ENCODE peak calls at places on chromosomes 13 and 19, in ten cellular contexts. One of them, this sample, is unnamed.

GRCh38 chr13:73598021-73598712 is 536.0 kb downstream of the KLF12 start:
- DNase-seq in stimulated activated CD4-positive, alpha-beta T cell treated with anti-CD3 and anti-CD28 coated beads, TNF-alpha, amount 100 ng/mL, for 48 hours: no peak
- DNase-seq in cardiac fibroblast: peak
- DNase-seq in CD8-positive, alpha-beta T cell: no peak
- DNase-seq in heart left ventricle: no peak
- DNase-seq in activated CD4-positive, alpha-beta T cell treated with anti-CD3 and anti-CD28 coated beads for 48 hours: no peak
- DNase-seq in T-helper 2 cell treated with Interferon-gamma antibody and Interleukin-4, amounts not matched to agents 5 μg/mL and 100 μg/mL, for 36 hours: no peak
- DNase-seq in G401: no peak
- DNase-seq in activated T-cell treated with anti-CD3 and anti-CD28 coated beads, Interleukin-2, amount 50 U/mL, for 72 hours: no peak
- DNase-seq in naive B cell: no peak
- DNase-seq in this sample: no peak

GRCh38 chr13:23876265-23876664 is 12.9 kb downstream of the MIPEP start:
- DNase-seq in stimulated activated CD4-positive, alpha-beta T cell treated with anti-CD3 and anti-CD28 coated beads, TNF-alpha, amount 100 ng/mL, for 48 hours: no peak
- DNase-seq in cardiac fibroblast: peak
- DNase-seq in CD8-positive, alpha-beta T cell: no peak
- DNase-seq in heart left ventricle: no peak
- DNase-seq in activated CD4-positive, alpha-beta T cell treated with anti-CD3 and anti-CD28 coated beads for 48 hours: no peak
- DNase-seq in T-helper 2 cell treated with Interferon-gamma antibody and Interleukin-4, amounts not matched to agents 5 μg/mL and 100 μg/mL, for 36 hours: no peak
- DNase-seq in G401: no peak
- DNase-seq in activated T-cell treated with anti-CD3 and anti-CD28 coated beads, Interleukin-2, amount 50 U/mL, for 72 hours: no peak
- DNase-seq in naive B cell: no peak
- DNase-seq in this sample: no peak

GRCh38 chr19:16416574-16416973 is 55.2 kb downstream of the EPS15L1 start:
- DNase-seq in stimulated activated CD4-positive, alpha-beta T cell treated with anti-CD3 and anti-CD28 coated beads, TNF-alpha, amount 100 ng/mL, for 48 hours: no peak
- DNase-seq in cardiac fibroblast: no peak
- DNase-seq in CD8-positive, alpha-beta T cell: no peak
- DNase-seq in heart left ventricle: no peak
- DNase-seq in activated CD4-positive, alpha-beta T cell treated with anti-CD3 and anti-CD28 coated beads for 48 hours: no peak
- DNase-seq in T-helper 2 cell treated with Interferon-gamma antibody and Interleukin-4, amounts not matched to agents 5 μg/mL and 100 μg/mL, for 36 hours: no peak
- DNase-seq in G401: no peak
- DNase-seq in activated T-cell treated with anti-CD3 and anti-CD28 coated beads, Interleukin-2, amount 50 U/mL, for 72 hours: no peak
- DNase-seq in naive B cell: no peak
- DNase-seq in this sample: no peak

GRCh38 chr19:42477933-42478332 is 35.2 kb upstream of the CXCL17 start:
- DNase-seq in stimulated activated CD4-positive, alpha-beta T cell treated with anti-CD3 and anti-CD28 coated beads, TNF-alpha, amount 100 ng/mL, for 48 hours: no peak
- DNase-seq in cardiac fibroblast: no peak
- DNase-seq in CD8-positive, alpha-beta T cell: no peak
- DNase-seq in heart left ventricle: no peak
- DNase-seq in activated CD4-positive, alpha-beta T cell treated with anti-CD3 and anti-CD28 coated beads for 48 hours: no peak
- DNase-seq in T-helper 2 cell treated with Interferon-gamma antibody and Interleukin-4, amounts not matched to agents 5 μg/mL and 100 μg/mL, for 36 hours: no peak
- DNase-seq in G401: no peak
- DNase-seq in activated T-cell treated with anti-CD3 and anti-CD28 coated beads, Interleukin-2, amount 50 U/mL, for 72 hours: no peak
- DNase-seq in naive B cell: no peak
- DNase-seq in this sample: no peak

GRCh38 chr13:66114127-66114526 is 1116.0 kb downstream of the PCDH9 start:
- DNase-seq in stimulated activated CD4-positive, alpha-beta T cell treated with anti-CD3 and anti-CD28 coated beads, TNF-alpha, amount 100 ng/mL, for 48 hours: no peak
- DNase-seq in cardiac fibroblast: no peak
- DNase-seq in CD8-positive, alpha-beta T cell: no peak
- DNase-seq in heart left ventricle: no peak
- DNase-seq in activated CD4-positive, alpha-beta T cell treated with anti-CD3 and anti-CD28 coated beads for 48 hours: no peak
- DNase-seq in T-helper 2 cell treated with Interferon-gamma antibody and Interleukin-4, amounts not matched to agents 5 μg/mL and 100 μg/mL, for 36 hours: no peak
- DNase-seq in G401: no peak
- DNase-seq in activated T-cell treated with anti-CD3 and anti-CD28 coated beads, Interleukin-2, amount 50 U/mL, for 72 hours: no peak
- DNase-seq in naive B cell: no peak
- DNase-seq in this sample: no peak

GRCh38 chr13:85261757-85262346 is 537.4 kb downstream of the SLITRK6 start:
- DNase-seq in stimulated activated CD4-positive, alpha-beta T cell treated with anti-CD3 and anti-CD28 coated beads, TNF-alpha, amount 100 ng/mL, for 48 hours: no peak
- DNase-seq in cardiac fibroblast: peak
- DNase-seq in CD8-positive, alpha-beta T cell: no peak
- DNase-seq in heart left ventricle: no peak
- DNase-seq in activated CD4-positive, alpha-beta T cell treated with anti-CD3 and anti-CD28 coated beads for 48 hours: no peak
- DNase-seq in T-helper 2 cell treated with Interferon-gamma antibody and Interleukin-4, amounts not matched to agents 5 μg/mL and 100 μg/mL, for 36 hours: no peak
- DNase-seq in G401: no peak
- DNase-seq in activated T-cell treated with anti-CD3 and anti-CD28 coated beads, Interleukin-2, amount 50 U/mL, for 72 hours: no peak
- DNase-seq in naive B cell: no peak
- DNase-seq in this sample: peak

GRCh38 chr13:102556806-102557205 is 40.0 kb upstream of the TPP2 start:
- DNase-seq in stimulated activated CD4-positive, alpha-beta T cell treated with anti-CD3 and anti-CD28 coated beads, TNF-alpha, amount 100 ng/mL, for 48 hours: no peak
- DNase-seq in cardiac fibroblast: no peak
- DNase-seq in CD8-positive, alpha-beta T cell: no peak
- DNase-seq in heart left ventricle: no peak
- DNase-seq in activated CD4-positive, alpha-beta T cell treated with anti-CD3 and anti-CD28 coated beads for 48 hours: no peak
- DNase-seq in T-helper 2 cell treated with Interferon-gamma antibody and Interleukin-4, amounts not matched to agents 5 μg/mL and 100 μg/mL, for 36 hours: no peak
- DNase-seq in G401: no peak
- DNase-seq in activated T-cell treated with anti-CD3 and anti-CD28 coated beads, Interleukin-2, amount 50 U/mL, for 72 hours: no peak
- DNase-seq in naive B cell: no peak
- DNase-seq in this sample: peak

GRCh38 chr13:39051157-39051556 is 12.9 kb downstream of the NHLRC3 start:
- DNase-seq in stimulated activated CD4-positive, alpha-beta T cell treated with anti-CD3 and anti-CD28 coated beads, TNF-alpha, amount 100 ng/mL, for 48 hours: no peak
- DNase-seq in cardiac fibroblast: peak
- DNase-seq in CD8-positive, alpha-beta T cell: no peak
- DNase-seq in heart left ventricle: no peak
- DNase-seq in activated CD4-positive, alpha-beta T cell treated with anti-CD3 and anti-CD28 coated beads for 48 hours: no peak
- DNase-seq in T-helper 2 cell treated with Interferon-gamma antibody and Interleukin-4, amounts not matched to agents 5 μg/mL and 100 μg/mL, for 36 hours: no peak
- DNase-seq in G401: peak
- DNase-seq in activated T-cell treated with anti-CD3 and anti-CD28 coated beads, Interleukin-2, amount 50 U/mL, for 72 hours: no peak
- DNase-seq in naive B cell: no peak
- DNase-seq in this sample: peak

GRCh38 chr19:38224014-38224862 is at the start of gene DPF1:
- DNase-seq in stimulated activated CD4-positive, alpha-beta T cell treated with anti-CD3 and anti-CD28 coated beads, TNF-alpha, amount 100 ng/mL, for 48 hours: no peak
- DNase-seq in cardiac fibroblast: peak
- DNase-seq in CD8-positive, alpha-beta T cell: no peak
- DNase-seq in heart left ventricle: peak
- DNase-seq in activated CD4-positive, alpha-beta T cell treated with anti-CD3 and anti-CD28 coated beads for 48 hours: peak
- DNase-seq in T-helper 2 cell treated with Interferon-gamma antibody and Interleukin-4, amounts not matched to agents 5 μg/mL and 100 μg/mL, for 36 hours: peak
- DNase-seq in G401: peak
- DNase-seq in activated T-cell treated with anti-CD3 and anti-CD28 coated beads, Interleukin-2, amount 50 U/mL, for 72 hours: peak
- DNase-seq in naive B cell: peak
- DNase-seq in this sample: peak

GRCh38 chr13:99043700-99044300 is 65.9 kb upstream of the DOCK9 start:
- DNase-seq in stimulated activated CD4-positive, alpha-beta T cell treated with anti-CD3 and anti-CD28 coated beads, TNF-alpha, amount 100 ng/mL, for 48 hours: no peak
- DNase-seq in cardiac fibroblast: no peak
- DNase-seq in CD8-positive, alpha-beta T cell: no peak
- DNase-seq in heart left ventricle: no peak
- DNase-seq in activated CD4-positive, alpha-beta T cell treated with anti-CD3 and anti-CD28 coated beads for 48 hours: no peak
- DNase-seq in T-helper 2 cell treated with Interferon-gamma antibody and Interleukin-4, amounts not matched to agents 5 μg/mL and 100 μg/mL, for 36 hours: no peak
- DNase-seq in G401: no peak
- DNase-seq in activated T-cell treated with anti-CD3 and anti-CD28 coated beads, Interleukin-2, amount 50 U/mL, for 72 hours: no peak
- DNase-seq in naive B cell: no peak
- DNase-seq in this sample: no peak

GRCh38 chr19:45630463-45630862 is 8.7 kb downstream of the EML2 start:
- DNase-seq in stimulated activated CD4-positive, alpha-beta T cell treated with anti-CD3 and anti-CD28 coated beads, TNF-alpha, amount 100 ng/mL, for 48 hours: no peak
- DNase-seq in cardiac fibroblast: peak
- DNase-seq in CD8-positive, alpha-beta T cell: no peak
- DNase-seq in heart left ventricle: no peak
- DNase-seq in activated CD4-positive, alpha-beta T cell treated with anti-CD3 and anti-CD28 coated beads for 48 hours: peak
- DNase-seq in T-helper 2 cell treated with Interferon-gamma antibody and Interleukin-4, amounts not matched to agents 5 μg/mL and 100 μg/mL, for 36 hours: peak
- DNase-seq in G401: no peak
- DNase-seq in activated T-cell treated with anti-CD3 and anti-CD28 coated beads, Interleukin-2, amount 50 U/mL, for 72 hours: peak
- DNase-seq in naive B cell: no peak
- DNase-seq in this sample: no peak

GRCh38 chr13:24306632-24307031 is 2.7 kb upstream of the C1QTNF9 start:
- DNase-seq in stimulated activated CD4-positive, alpha-beta T cell treated with anti-CD3 and anti-CD28 coated beads, TNF-alpha, amount 100 ng/mL, for 48 hours: no peak
- DNase-seq in cardiac fibroblast: peak
- DNase-seq in CD8-positive, alpha-beta T cell: no peak
- DNase-seq in heart left ventricle: no peak
- DNase-seq in activated CD4-positive, alpha-beta T cell treated with anti-CD3 and anti-CD28 coated beads for 48 hours: no peak
- DNase-seq in T-helper 2 cell treated with Interferon-gamma antibody and Interleukin-4, amounts not matched to agents 5 μg/mL and 100 μg/mL, for 36 hours: no peak
- DNase-seq in G401: no peak
- DNase-seq in activated T-cell treated with anti-CD3 and anti-CD28 coated beads, Interleukin-2, amount 50 U/mL, for 72 hours: no peak
- DNase-seq in naive B cell: no peak
- DNase-seq in this sample: no peak

GRCh38 chr13:44309771-44310767 is 63.6 kb upstream of the SERP2 start:
- DNase-seq in stimulated activated CD4-positive, alpha-beta T cell treated with anti-CD3 and anti-CD28 coated beads, TNF-alpha, amount 100 ng/mL, for 48 hours: no peak
- DNase-seq in cardiac fibroblast: peak
- DNase-seq in CD8-positive, alpha-beta T cell: no peak
- DNase-seq in heart left ventricle: peak
- DNase-seq in activated CD4-positive, alpha-beta T cell treated with anti-CD3 and anti-CD28 coated beads for 48 hours: no peak
- DNase-seq in T-helper 2 cell treated with Interferon-gamma antibody and Interleukin-4, amounts not matched to agents 5 μg/mL and 100 μg/mL, for 36 hours: no peak
- DNase-seq in G401: no peak
- DNase-seq in activated T-cell treated with anti-CD3 and anti-CD28 coated beads, Interleukin-2, amount 50 U/mL, for 72 hours: no peak
- DNase-seq in naive B cell: no peak
- DNase-seq in this sample: no peak

This sample was measured in cerebellar cortex.